ENCODE peak calls at places on chromosomes 13 and 19, in seven cellular contexts. V is renal cortical epithelial cell; Z is fibroblast of lung; A is neural crest cell; I is ELR; M is naive thymus-derived CD8-positive, alpha-beta T cell; U is BJ. O is an unnamed sample.

GRCh38 chr19:40778865-40779284 is 828 bp downstream of the RAB4B start:
- DNase-seq in M (no peak), I (peak; percentile 47), Z (no peak), A (no peak), V (peak; percentile 72), U (no peak), O (peak; percentile 43)

GRCh38 chr13:97192166-97192565 is 30.0 kb upstream of the MBNL2 start:
- DNase-seq in U (no peak), A (no peak), Z (no peak), M (no peak), V (peak; percentile 17), I (no peak), O (no peak)

GRCh38 chr13:55653497-55653896 is 1487.2 kb upstream of the PRR20A start:
- DNase-seq in U (no peak), M (no peak), Z (no peak), V (no peak), I (no peak), A (no peak), O (no peak)

GRCh38 chr19:525029-525428 is 6.5 kb upstream of the CDC34 start:
- DNase-seq in I (no peak), V (no peak), Z (no peak), U (no peak), M (no peak), A (no peak), O (no peak)

GRCh38 chr19:1001538-1002166 is 1.4 kb downstream of the GRIN3B start:
- DNase-seq in Z (no peak), U (no peak), M (peak; percentile 74), I (peak; percentile 58), A (peak; percentile 73), V (no peak), O (peak; percentile 63)

GRCh38 chr19:3336680-3337523 is 29.5 kb upstream of the NFIC start:
- DNase-seq in Z (peak; percentile 49), I (no peak), A (no peak), V (peak; percentile 92), U (no peak), M (no peak), O (no peak)

GRCh38 chr19:58356971-58357797 is 3.9 kb upstream of the A1BG start:
- DNase-seq in U (no peak), I (no peak), Z (no peak), V (no peak), M (no peak), A (no peak), O (no peak)

GRCh38 chr19:32767951-32768679 is 48.5 kb downstream of the TDRD12 start:
- DNase-seq in Z (no peak), I (no peak), M (no peak), A (no peak), U (no peak), V (peak; percentile 2), O (no peak)

GRCh38 chr19:16325161-16325527 is 518 bp downstream of the KLF2 start:
- DNase-seq in M (peak; percentile 43), U (no peak), V (no peak), A (peak; percentile 32), I (peak; percentile 54), Z (no peak), O (peak; percentile 61)

GRCh38 chr13:88217372-88217771 is 546.2 kb downstream of the SLITRK5 start:
- DNase-seq in M (no peak), V (peak; percentile 51), I (peak; percentile 62), Z (peak; percentile 2), U (no peak), A (no peak), O (no peak)

GRCh38 chr19:16897572-16898056 is 8.8 kb downstream of the F2RL3 start:
- DNase-seq in M (no peak), A (no peak), V (no peak), U (no peak), I (peak; percentile 15), Z (peak; percentile 27), O (no peak)

GRCh38 chr13:30918662-30919405 is 12.8 kb downstream of the MEDAG start:
- DNase-seq in U (no peak), V (no peak), Z (peak; percentile 40), M (no peak), A (no peak), I (no peak), O (no peak)

GRCh38 chr19:885536-886224 is 7.3 kb downstream of the MED16 start:
- DNase-seq in A (no peak), Z (no peak), I (no peak), V (no peak), U (no peak), M (no peak), O (no peak)

GRCh38 chr19:38745316-38745715 is 1.0 kb upstream of the CAPN12 start:
- DNase-seq in A (no peak), V (no peak), U (no peak), Z (no peak), I (no peak), M (no peak), O (no peak)

GRCh38 chr13:45119469-45119989 is 781 bp upstream of the GTF2F2 start:
- DNase-seq in I (peak; percentile 58), V (no peak), Z (peak; percentile 79), U (no peak), A (no peak), M (peak; percentile 46), O (peak; percentile 43)

O was measured in dermis blood vessel endothelial cell.